ENCODE peak calls at places on chromosome 20, in ten cellular contexts. One of them, this sample, is unnamed.
A peak's percentile ranks its signal among the peaks of the same experiment; 100 is the strongest.

GRCh38 chr20:47704746-47705496 is 80.4 kb downstream of the SULF2 start:
- DNase-seq in stimulated activated CD4-positive, alpha-beta T cell treated with anti-CD3 and anti-CD28 coated beads, Interleukin-12 subunit alpha, Interleukin-12 subunit beta, amount 100 ng/mL, for 24 hours: no peak
- DNase-seq in lower lobe of right lung: no peak
- DNase-seq in effector memory CD8-positive, alpha-beta T cell: no peak
- DNase-seq in cardiac fibroblast: peak; percentile 66
- DNase-seq in activated naive CD4-positive, alpha-beta T cell treated with anti-CD3 and anti-CD28 coated beads, Interleukin-2, amount 10 ng/mL, durations not matched to agents 7 days and 5 days: no peak
- DNase-seq in HTR-8/SVneo: no peak
- DNase-seq in PC-3: no peak
- DNase-seq in KG1: no peak
- DNase-seq in fibroblast of lung: no peak
- DNase-seq in this sample: no peak

GRCh38 chr20:46312075-46312944 is 4.0 kb upstream of the CDH22 start:
- DNase-seq in stimulated activated CD4-positive, alpha-beta T cell treated with anti-CD3 and anti-CD28 coated beads, Interleukin-12 subunit alpha, Interleukin-12 subunit beta, amount 100 ng/mL, for 24 hours: no peak
- DNase-seq in lower lobe of right lung: no peak
- DNase-seq in effector memory CD8-positive, alpha-beta T cell: no peak
- DNase-seq in cardiac fibroblast: no peak
- DNase-seq in activated naive CD4-positive, alpha-beta T cell treated with anti-CD3 and anti-CD28 coated beads, Interleukin-2, amount 10 ng/mL, durations not matched to agents 7 days and 5 days: no peak
- DNase-seq in HTR-8/SVneo: no peak
- DNase-seq in PC-3: no peak
- DNase-seq in KG1: no peak
- DNase-seq in fibroblast of lung: no peak
- DNase-seq in this sample: no peak

GRCh38 chr20:50728981-50729874 is 2.2 kb upstream of the PARD6B start:
- DNase-seq in stimulated activated CD4-positive, alpha-beta T cell treated with anti-CD3 and anti-CD28 coated beads, Interleukin-12 subunit alpha, Interleukin-12 subunit beta, amount 100 ng/mL, for 24 hours: no peak
- DNase-seq in lower lobe of right lung: peak; percentile 54
- DNase-seq in effector memory CD8-positive, alpha-beta T cell: no peak
- DNase-seq in cardiac fibroblast: no peak
- DNase-seq in activated naive CD4-positive, alpha-beta T cell treated with anti-CD3 and anti-CD28 coated beads, Interleukin-2, amount 10 ng/mL, durations not matched to agents 7 days and 5 days: no peak
- DNase-seq in HTR-8/SVneo: no peak
- DNase-seq in PC-3: peak; percentile 60
- DNase-seq in KG1: no peak
- DNase-seq in fibroblast of lung: no peak
- DNase-seq in this sample: no peak

GRCh38 chr20:63081351-63081750 is 74.6 kb upstream of the BHLHE23 start:
- DNase-seq in stimulated activated CD4-positive, alpha-beta T cell treated with anti-CD3 and anti-CD28 coated beads, Interleukin-12 subunit alpha, Interleukin-12 subunit beta, amount 100 ng/mL, for 24 hours: no peak
- DNase-seq in lower lobe of right lung: peak; percentile 13
- DNase-seq in effector memory CD8-positive, alpha-beta T cell: no peak
- DNase-seq in cardiac fibroblast: no peak
- DNase-seq in activated naive CD4-positive, alpha-beta T cell treated with anti-CD3 and anti-CD28 coated beads, Interleukin-2, amount 10 ng/mL, durations not matched to agents 7 days and 5 days: no peak
- DNase-seq in HTR-8/SVneo: no peak
- DNase-seq in PC-3: no peak
- DNase-seq in KG1: no peak
- DNase-seq in fibroblast of lung: no peak
- DNase-seq in this sample: no peak

GRCh38 chr20:44736170-44737021 is 9.3 kb upstream of the KCNK15 start:
- DNase-seq in stimulated activated CD4-positive, alpha-beta T cell treated with anti-CD3 and anti-CD28 coated beads, Interleukin-12 subunit alpha, Interleukin-12 subunit beta, amount 100 ng/mL, for 24 hours: no peak
- DNase-seq in lower lobe of right lung: no peak
- DNase-seq in effector memory CD8-positive, alpha-beta T cell: no peak
- DNase-seq in cardiac fibroblast: peak; percentile 90
- DNase-seq in activated naive CD4-positive, alpha-beta T cell treated with anti-CD3 and anti-CD28 coated beads, Interleukin-2, amount 10 ng/mL, durations not matched to agents 7 days and 5 days: peak; percentile 55
- DNase-seq in HTR-8/SVneo: peak; percentile 98
- DNase-seq in PC-3: peak; percentile 60
- DNase-seq in KG1: peak; percentile 19
- DNase-seq in fibroblast of lung: peak; percentile 78
- DNase-seq in this sample: no peak

GRCh38 chr20:44309763-44310663 is 989 bp downstream of the FITM2 start:
- DNase-seq in stimulated activated CD4-positive, alpha-beta T cell treated with anti-CD3 and anti-CD28 coated beads, Interleukin-12 subunit alpha, Interleukin-12 subunit beta, amount 100 ng/mL, for 24 hours: no peak
- DNase-seq in lower lobe of right lung: no peak
- DNase-seq in effector memory CD8-positive, alpha-beta T cell: no peak
- DNase-seq in cardiac fibroblast: peak; percentile 81
- DNase-seq in activated naive CD4-positive, alpha-beta T cell treated with anti-CD3 and anti-CD28 coated beads, Interleukin-2, amount 10 ng/mL, durations not matched to agents 7 days and 5 days: no peak
- DNase-seq in HTR-8/SVneo: no peak
- DNase-seq in PC-3: peak; percentile 70
- DNase-seq in KG1: peak; percentile 7
- DNase-seq in fibroblast of lung: peak; percentile 84
- DNase-seq in this sample: no peak

GRCh38 chr20:21708738-21709534 is 3.5 kb downstream of the PAX1 start:
- DNase-seq in stimulated activated CD4-positive, alpha-beta T cell treated with anti-CD3 and anti-CD28 coated beads, Interleukin-12 subunit alpha, Interleukin-12 subunit beta, amount 100 ng/mL, for 24 hours: no peak
- DNase-seq in lower lobe of right lung: no peak
- DNase-seq in effector memory CD8-positive, alpha-beta T cell: no peak
- DNase-seq in cardiac fibroblast: no peak
- DNase-seq in activated naive CD4-positive, alpha-beta T cell treated with anti-CD3 and anti-CD28 coated beads, Interleukin-2, amount 10 ng/mL, durations not matched to agents 7 days and 5 days: no peak
- DNase-seq in HTR-8/SVneo: no peak
- DNase-seq in PC-3: no peak
- DNase-seq in KG1: no peak
- DNase-seq in fibroblast of lung: no peak
- DNase-seq in this sample: no peak

GRCh38 chr20:46757754-46758678 is 48.6 kb downstream of the SLC2A10 start:
- DNase-seq in stimulated activated CD4-positive, alpha-beta T cell treated with anti-CD3 and anti-CD28 coated beads, Interleukin-12 subunit alpha, Interleukin-12 subunit beta, amount 100 ng/mL, for 24 hours: peak; percentile 15
- DNase-seq in lower lobe of right lung: peak; percentile 56
- DNase-seq in effector memory CD8-positive, alpha-beta T cell: peak; percentile 26
- DNase-seq in cardiac fibroblast: peak; percentile 70
- DNase-seq in activated naive CD4-positive, alpha-beta T cell treated with anti-CD3 and anti-CD28 coated beads, Interleukin-2, amount 10 ng/mL, durations not matched to agents 7 days and 5 days: peak; percentile 73
- DNase-seq in HTR-8/SVneo: peak; percentile 91
- DNase-seq in PC-3: peak; percentile 79
- DNase-seq in KG1: peak; percentile 1
- DNase-seq in fibroblast of lung: peak; percentile 62
- DNase-seq in this sample: peak; percentile 30

GRCh38 chr20:25053207-25054132 is 4.5 kb downstream of the ACSS1 start:
- DNase-seq in stimulated activated CD4-positive, alpha-beta T cell treated with anti-CD3 and anti-CD28 coated beads, Interleukin-12 subunit alpha, Interleukin-12 subunit beta, amount 100 ng/mL, for 24 hours: no peak
- DNase-seq in lower lobe of right lung: no peak
- DNase-seq in effector memory CD8-positive, alpha-beta T cell: no peak
- DNase-seq in cardiac fibroblast: peak; percentile 83
- DNase-seq in activated naive CD4-positive, alpha-beta T cell treated with anti-CD3 and anti-CD28 coated beads, Interleukin-2, amount 10 ng/mL, durations not matched to agents 7 days and 5 days: peak; percentile 12
- DNase-seq in HTR-8/SVneo: no peak
- DNase-seq in PC-3: no peak
- DNase-seq in KG1: peak; percentile 11
- DNase-seq in fibroblast of lung: peak; percentile 51
- DNase-seq in this sample: no peak

GRCh38 chr20:3686867-3687321 is 5.1 kb upstream of the ADAM33 start:
- DNase-seq in stimulated activated CD4-positive, alpha-beta T cell treated with anti-CD3 and anti-CD28 coated beads, Interleukin-12 subunit alpha, Interleukin-12 subunit beta, amount 100 ng/mL, for 24 hours: no peak
- DNase-seq in lower lobe of right lung: no peak
- DNase-seq in effector memory CD8-positive, alpha-beta T cell: no peak
- DNase-seq in cardiac fibroblast: peak; percentile 94
- DNase-seq in activated naive CD4-positive, alpha-beta T cell treated with anti-CD3 and anti-CD28 coated beads, Interleukin-2, amount 10 ng/mL, durations not matched to agents 7 days and 5 days: no peak
- DNase-seq in HTR-8/SVneo: peak; percentile 56
- DNase-seq in PC-3: peak; percentile 72
- DNase-seq in KG1: no peak
- DNase-seq in fibroblast of lung: peak; percentile 97
- DNase-seq in this sample: no peak

GRCh38 chr20:2866236-2866635 is 7.0 kb upstream of the PTPRA start:
- DNase-seq in stimulated activated CD4-positive, alpha-beta T cell treated with anti-CD3 and anti-CD28 coated beads, Interleukin-12 subunit alpha, Interleukin-12 subunit beta, amount 100 ng/mL, for 24 hours: no peak
- DNase-seq in lower lobe of right lung: no peak
- DNase-seq in effector memory CD8-positive, alpha-beta T cell: peak; percentile 24
- DNase-seq in cardiac fibroblast: no peak
- DNase-seq in activated naive CD4-positive, alpha-beta T cell treated with anti-CD3 and anti-CD28 coated beads, Interleukin-2, amount 10 ng/mL, durations not matched to agents 7 days and 5 days: no peak
- DNase-seq in HTR-8/SVneo: no peak
- DNase-seq in PC-3: no peak
- DNase-seq in KG1: no peak
- DNase-seq in fibroblast of lung: no peak
- DNase-seq in this sample: no peak

GRCh38 chr20:48686238-48687096 is 141.3 kb downstream of the PREX1 start:
- DNase-seq in stimulated activated CD4-positive, alpha-beta T cell treated with anti-CD3 and anti-CD28 coated beads, Interleukin-12 subunit alpha, Interleukin-12 subunit beta, amount 100 ng/mL, for 24 hours: no peak
- DNase-seq in lower lobe of right lung: no peak
- DNase-seq in effector memory CD8-positive, alpha-beta T cell: no peak
- DNase-seq in cardiac fibroblast: peak; percentile 90
- DNase-seq in activated naive CD4-positive, alpha-beta T cell treated with anti-CD3 and anti-CD28 coated beads, Interleukin-2, amount 10 ng/mL, durations not matched to agents 7 days and 5 days: no peak
- DNase-seq in HTR-8/SVneo: no peak
- DNase-seq in PC-3: peak; percentile 24
- DNase-seq in KG1: no peak
- DNase-seq in fibroblast of lung: peak; percentile 50
- DNase-seq in this sample: no peak

GRCh38 chr20:37567671-37568588 is 40.3 kb upstream of the BLCAP start:
- DNase-seq in stimulated activated CD4-positive, alpha-beta T cell treated with anti-CD3 and anti-CD28 coated beads, Interleukin-12 subunit alpha, Interleukin-12 subunit beta, amount 100 ng/mL, for 24 hours: no peak
- DNase-seq in lower lobe of right lung: no peak
- DNase-seq in effector memory CD8-positive, alpha-beta T cell: no peak
- DNase-seq in cardiac fibroblast: no peak
- DNase-seq in activated naive CD4-positive, alpha-beta T cell treated with anti-CD3 and anti-CD28 coated beads, Interleukin-2, amount 10 ng/mL, durations not matched to agents 7 days and 5 days: no peak
- DNase-seq in HTR-8/SVneo: peak; percentile 51
- DNase-seq in PC-3: peak; percentile 27
- DNase-seq in KG1: peak; percentile 29
- DNase-seq in fibroblast of lung: no peak
- DNase-seq in this sample: no peak

GRCh38 chr20:39264506-39265172 is 302.5 kb downstream of the DHX35 start:
- DNase-seq in stimulated activated CD4-positive, alpha-beta T cell treated with anti-CD3 and anti-CD28 coated beads, Interleukin-12 subunit alpha, Interleukin-12 subunit beta, amount 100 ng/mL, for 24 hours: no peak
- DNase-seq in lower lobe of right lung: no peak
- DNase-seq in effector memory CD8-positive, alpha-beta T cell: no peak
- DNase-seq in cardiac fibroblast: peak; percentile 80
- DNase-seq in activated naive CD4-positive, alpha-beta T cell treated with anti-CD3 and anti-CD28 coated beads, Interleukin-2, amount 10 ng/mL, durations not matched to agents 7 days and 5 days: peak; percentile 51
- DNase-seq in HTR-8/SVneo: peak; percentile 78
- DNase-seq in PC-3: peak; percentile 78
- DNase-seq in KG1: no peak
- DNase-seq in fibroblast of lung: peak; percentile 74
- DNase-seq in this sample: no peak

GRCh38 chr20:23358563-23358906 is 3.4 kb upstream of the GZF1 start:
- DNase-seq in stimulated activated CD4-positive, alpha-beta T cell treated with anti-CD3 and anti-CD28 coated beads, Interleukin-12 subunit alpha, Interleukin-12 subunit beta, amount 100 ng/mL, for 24 hours: no peak
- DNase-seq in lower lobe of right lung: no peak
- DNase-seq in effector memory CD8-positive, alpha-beta T cell: no peak
- DNase-seq in cardiac fibroblast: no peak
- DNase-seq in activated naive CD4-positive, alpha-beta T cell treated with anti-CD3 and anti-CD28 coated beads, Interleukin-2, amount 10 ng/mL, durations not matched to agents 7 days and 5 days: no peak
- DNase-seq in HTR-8/SVneo: no peak
- DNase-seq in PC-3: no peak
- DNase-seq in KG1: no peak
- DNase-seq in fibroblast of lung: no peak
- DNase-seq in this sample: no peak

GRCh38 chr20:58310291-58310782 is 822 bp downstream of the RAB22A start:
- DNase-seq in stimulated activated CD4-positive, alpha-beta T cell treated with anti-CD3 and anti-CD28 coated beads, Interleukin-12 subunit alpha, Interleukin-12 subunit beta, amount 100 ng/mL, for 24 hours: no peak
- DNase-seq in lower lobe of right lung: no peak
- DNase-seq in effector memory CD8-positive, alpha-beta T cell: no peak
- DNase-seq in cardiac fibroblast: peak; percentile 14
- DNase-seq in activated naive CD4-positive, alpha-beta T cell treated with anti-CD3 and anti-CD28 coated beads, Interleukin-2, amount 10 ng/mL, durations not matched to agents 7 days and 5 days: no peak
- DNase-seq in HTR-8/SVneo: peak; percentile 43
- DNase-seq in PC-3: peak; percentile 83
- DNase-seq in KG1: no peak
- DNase-seq in fibroblast of lung: peak; percentile 16
- DNase-seq in this sample: no peak

GRCh38 chr20:58140787-58141396 is 87.6 kb downstream of the ANKRD60 start:
- DNase-seq in stimulated activated CD4-positive, alpha-beta T cell treated with anti-CD3 and anti-CD28 coated beads, Interleukin-12 subunit alpha, Interleukin-12 subunit beta, amount 100 ng/mL, for 24 hours: no peak
- DNase-seq in lower lobe of right lung: no peak
- DNase-seq in effector memory CD8-positive, alpha-beta T cell: no peak
- DNase-seq in cardiac fibroblast: no peak
- DNase-seq in activated naive CD4-positive, alpha-beta T cell treated with anti-CD3 and anti-CD28 coated beads, Interleukin-2, amount 10 ng/mL, durations not matched to agents 7 days and 5 days: no peak
- DNase-seq in HTR-8/SVneo: no peak
- DNase-seq in PC-3: no peak
- DNase-seq in KG1: no peak
- DNase-seq in fibroblast of lung: no peak
- DNase-seq in this sample: no peak

GRCh38 chr20:18252597-18253451 is 35.5 kb upstream of the ZNF133 start:
- DNase-seq in stimulated activated CD4-positive, alpha-beta T cell treated with anti-CD3 and anti-CD28 coated beads, Interleukin-12 subunit alpha, Interleukin-12 subunit beta, amount 100 ng/mL, for 24 hours: no peak
- DNase-seq in lower lobe of right lung: peak; percentile 51
- DNase-seq in effector memory CD8-positive, alpha-beta T cell: no peak
- DNase-seq in cardiac fibroblast: no peak
- DNase-seq in activated naive CD4-positive, alpha-beta T cell treated with anti-CD3 and anti-CD28 coated beads, Interleukin-2, amount 10 ng/mL, durations not matched to agents 7 days and 5 days: no peak
- DNase-seq in HTR-8/SVneo: no peak
- DNase-seq in PC-3: peak; percentile 99
- DNase-seq in KG1: no peak
- DNase-seq in fibroblast of lung: no peak
- DNase-seq in this sample: no peak

GRCh38 chr20:52682271-52682670 is 289.9 kb upstream of the TSHZ2 start:
- DNase-seq in stimulated activated CD4-positive, alpha-beta T cell treated with anti-CD3 and anti-CD28 coated beads, Interleukin-12 subunit alpha, Interleukin-12 subunit beta, amount 100 ng/mL, for 24 hours: no peak
- DNase-seq in lower lobe of right lung: no peak
- DNase-seq in effector memory CD8-positive, alpha-beta T cell: no peak
- DNase-seq in cardiac fibroblast: no peak
- DNase-seq in activated naive CD4-positive, alpha-beta T cell treated with anti-CD3 and anti-CD28 coated beads, Interleukin-2, amount 10 ng/mL, durations not matched to agents 7 days and 5 days: no peak
- DNase-seq in HTR-8/SVneo: no peak
- DNase-seq in PC-3: no peak
- DNase-seq in KG1: no peak
- DNase-seq in fibroblast of lung: no peak
- DNase-seq in this sample: no peak

GRCh38 chr20:1334761-1335160 is 5.8 kb upstream of the SDCBP2 start:
- DNase-seq in stimulated activated CD4-positive, alpha-beta T cell treated with anti-CD3 and anti-CD28 coated beads, Interleukin-12 subunit alpha, Interleukin-12 subunit beta, amount 100 ng/mL, for 24 hours: no peak
- DNase-seq in lower lobe of right lung: no peak
- DNase-seq in effector memory CD8-positive, alpha-beta T cell: no peak
- DNase-seq in cardiac fibroblast: peak; percentile 38
- DNase-seq in activated naive CD4-positive, alpha-beta T cell treated with anti-CD3 and anti-CD28 coated beads, Interleukin-2, amount 10 ng/mL, durations not matched to agents 7 days and 5 days: no peak
- DNase-seq in HTR-8/SVneo: no peak
- DNase-seq in PC-3: no peak
- DNase-seq in KG1: no peak
- DNase-seq in fibroblast of lung: no peak
- DNase-seq in this sample: no peak

GRCh38 chr20:37937686-37938085 is 34.8 kb downstream of the VSTM2L start:
- DNase-seq in stimulated activated CD4-positive, alpha-beta T cell treated with anti-CD3 and anti-CD28 coated beads, Interleukin-12 subunit alpha, Interleukin-12 subunit beta, amount 100 ng/mL, for 24 hours: no peak
- DNase-seq in lower lobe of right lung: no peak
- DNase-seq in effector memory CD8-positive, alpha-beta T cell: no peak
- DNase-seq in cardiac fibroblast: no peak
- DNase-seq in activated naive CD4-positive, alpha-beta T cell treated with anti-CD3 and anti-CD28 coated beads, Interleukin-2, amount 10 ng/mL, durations not matched to agents 7 days and 5 days: no peak
- DNase-seq in HTR-8/SVneo: no peak
- DNase-seq in PC-3: no peak
- DNase-seq in KG1: no peak
- DNase-seq in fibroblast of lung: no peak
- DNase-seq in this sample: no peak

GRCh38 chr20:32456869-32457421 is 98.8 kb downstream of the ASXL1 start:
- DNase-seq in stimulated activated CD4-positive, alpha-beta T cell treated with anti-CD3 and anti-CD28 coated beads, Interleukin-12 subunit alpha, Interleukin-12 subunit beta, amount 100 ng/mL, for 24 hours: no peak
- DNase-seq in lower lobe of right lung: no peak
- DNase-seq in effector memory CD8-positive, alpha-beta T cell: no peak
- DNase-seq in cardiac fibroblast: peak; percentile 54
- DNase-seq in activated naive CD4-positive, alpha-beta T cell treated with anti-CD3 and anti-CD28 coated beads, Interleukin-2, amount 10 ng/mL, durations not matched to agents 7 days and 5 days: no peak
- DNase-seq in HTR-8/SVneo: no peak
- DNase-seq in PC-3: peak; percentile 55
- DNase-seq in KG1: no peak
- DNase-seq in fibroblast of lung: no peak
- DNase-seq in this sample: no peak

GRCh38 chr20:11302436-11302835 is 615.3 kb upstream of the BTBD3 start:
- DNase-seq in stimulated activated CD4-positive, alpha-beta T cell treated with anti-CD3 and anti-CD28 coated beads, Interleukin-12 subunit alpha, Interleukin-12 subunit beta, amount 100 ng/mL, for 24 hours: no peak
- DNase-seq in lower lobe of right lung: no peak
- DNase-seq in effector memory CD8-positive, alpha-beta T cell: no peak
- DNase-seq in cardiac fibroblast: no peak
- DNase-seq in activated naive CD4-positive, alpha-beta T cell treated with anti-CD3 and anti-CD28 coated beads, Interleukin-2, amount 10 ng/mL, durations not matched to agents 7 days and 5 days: no peak
- DNase-seq in HTR-8/SVneo: no peak
- DNase-seq in PC-3: peak; percentile 13
- DNase-seq in KG1: no peak
- DNase-seq in fibroblast of lung: peak; percentile 17
- DNase-seq in this sample: no peak

GRCh38 chr20:54092021-54092420 is 21.6 kb upstream of the BCAS1 start:
- DNase-seq in stimulated activated CD4-positive, alpha-beta T cell treated with anti-CD3 and anti-CD28 coated beads, Interleukin-12 subunit alpha, Interleukin-12 subunit beta, amount 100 ng/mL, for 24 hours: no peak
- DNase-seq in lower lobe of right lung: no peak
- DNase-seq in effector memory CD8-positive, alpha-beta T cell: no peak
- DNase-seq in cardiac fibroblast: no peak
- DNase-seq in activated naive CD4-positive, alpha-beta T cell treated with anti-CD3 and anti-CD28 coated beads, Interleukin-2, amount 10 ng/mL, durations not matched to agents 7 days and 5 days: no peak
- DNase-seq in HTR-8/SVneo: no peak
- DNase-seq in PC-3: no peak
- DNase-seq in KG1: no peak
- DNase-seq in fibroblast of lung: no peak
- DNase-seq in this sample: no peak

GRCh38 chr20:50224553-50225255 is 34.1 kb downstream of the CEBPB start:
- DNase-seq in stimulated activated CD4-positive, alpha-beta T cell treated with anti-CD3 and anti-CD28 coated beads, Interleukin-12 subunit alpha, Interleukin-12 subunit beta, amount 100 ng/mL, for 24 hours: no peak
- DNase-seq in lower lobe of right lung: peak; percentile 86
- DNase-seq in effector memory CD8-positive, alpha-beta T cell: no peak
- DNase-seq in cardiac fibroblast: peak; percentile 96
- DNase-seq in activated naive CD4-positive, alpha-beta T cell treated with anti-CD3 and anti-CD28 coated beads, Interleukin-2, amount 10 ng/mL, durations not matched to agents 7 days and 5 days: no peak
- DNase-seq in HTR-8/SVneo: peak; percentile 72
- DNase-seq in PC-3: no peak
- DNase-seq in KG1: no peak
- DNase-seq in fibroblast of lung: peak; percentile 95
- DNase-seq in this sample: no peak

GRCh38 chr20:13105864-13106457 is 97.2 kb downstream of the SPTLC3 start:
- DNase-seq in stimulated activated CD4-positive, alpha-beta T cell treated with anti-CD3 and anti-CD28 coated beads, Interleukin-12 subunit alpha, Interleukin-12 subunit beta, amount 100 ng/mL, for 24 hours: no peak
- DNase-seq in lower lobe of right lung: no peak
- DNase-seq in effector memory CD8-positive, alpha-beta T cell: no peak
- DNase-seq in cardiac fibroblast: peak; percentile 67
- DNase-seq in activated naive CD4-positive, alpha-beta T cell treated with anti-CD3 and anti-CD28 coated beads, Interleukin-2, amount 10 ng/mL, durations not matched to agents 7 days and 5 days: no peak
- DNase-seq in HTR-8/SVneo: peak; percentile 10
- DNase-seq in PC-3: peak; percentile 84
- DNase-seq in KG1: peak; percentile 38
- DNase-seq in fibroblast of lung: peak; percentile 71
- DNase-seq in this sample: no peak

GRCh38 chr20:18712877-18713276 is 100.7 kb upstream of the SCP2D1 start:
- DNase-seq in stimulated activated CD4-positive, alpha-beta T cell treated with anti-CD3 and anti-CD28 coated beads, Interleukin-12 subunit alpha, Interleukin-12 subunit beta, amount 100 ng/mL, for 24 hours: no peak
- DNase-seq in lower lobe of right lung: no peak
- DNase-seq in effector memory CD8-positive, alpha-beta T cell: no peak
- DNase-seq in cardiac fibroblast: no peak
- DNase-seq in activated naive CD4-positive, alpha-beta T cell treated with anti-CD3 and anti-CD28 coated beads, Interleukin-2, amount 10 ng/mL, durations not matched to agents 7 days and 5 days: no peak
- DNase-seq in HTR-8/SVneo: no peak
- DNase-seq in PC-3: no peak
- DNase-seq in KG1: no peak
- DNase-seq in fibroblast of lung: no peak
- DNase-seq in this sample: no peak